ENCODE peak calls at places on chromosomes 13 and 19, in five cellular contexts. U, Q, V, X and F are unnamed samples.

GRCh38 chr19:41612483-41612882 is 14.4 kb downstream of the CEACAM4 start:
- DNase-seq in U (no peak), Q (no peak), V (no peak), X (no peak), F (no peak)

GRCh38 chr19:18021121-18021755 is 13.3 kb downstream of the ARRDC2 start:
- DNase-seq in U (peak; percentile 91), Q (peak; percentile 95), V (no peak), X (peak; percentile 97), F (peak; percentile 87)

GRCh38 chr19:30812099-30812684 is 440.0 kb downstream of the ZNF536 start:
- DNase-seq in U (no peak), Q (no peak), V (no peak), X (no peak), F (no peak)

GRCh38 chr19:55216461-55217198 is 7.3 kb upstream of the PTPRH start:
- DNase-seq in U (peak; percentile 99), Q (peak; percentile 82), V (peak; percentile 51), X (peak; percentile 92), F (no peak)

GRCh38 chr19:48613852-48614435 is 932 bp downstream of the FAM83E start:
- DNase-seq in U (no peak), Q (no peak), V (no peak), X (no peak), F (no peak)

GRCh38 chr13:78638216-78638615 is 20.7 kb downstream of the OBI1 start:
- DNase-seq in U (no peak), Q (no peak), V (no peak), X (no peak), F (no peak)

GRCh38 chr13:71454509-71454908 is 412.5 kb downstream of the DACH1 start:
- DNase-seq in U (no peak), Q (no peak), V (no peak), X (no peak), F (no peak)

GRCh38 chr13:74768521-74769090 is 634.4 kb upstream of the KLF12 start:
- DNase-seq in U (no peak), Q (no peak), V (no peak), X (no peak), F (no peak)